ENCODE peak calls at places on chromosomes 1 and 21, in five cellular contexts. O is CD8-positive, alpha-beta T cell; Z is vagina; D is transverse colon; E is dorsolateral prefrontal cortex. P is an unnamed sample. For H3K27me3, the result is how much of the 10 kb centered on the place peaks cover.

GRCh38 chr1:20075345-20075744 is 5.4 kb downstream of the PLA2G5 start:
- DNase-seq in O (no peak), Z (peak), D (no peak), E (no peak), P (no peak)

GRCh38 chr1:191155178-191155577 is 677.5 kb upstream of the BRINP3 start:
- DNase-seq in O (no peak), Z (no peak), D (no peak), E (no peak), P (no peak)

GRCh38 chr1:179953974-179954493 is 576 bp upstream of the CEP350 start:
- DNase-seq in O (no peak), Z (no peak), D (peak), E (no peak), P (peak)

GRCh38 chr21:17455451-17455850 is 57.4 kb upstream of the CXADR start:
- DNase-seq in O (no peak), Z (no peak), D (no peak), E (no peak), P (no peak)

GRCh38 chr1:16717174-16718108 is 22.9 kb upstream of the RNU1-4 start:
- DNase-seq in O (no peak), Z (peak), D (no peak), E (no peak), P (no peak)

GRCh38 chr1:5658340-5659316 is 333.6 kb downstream of the NPHP4 start:
- DNase-seq in O (no peak), Z (no peak), D (peak), E (no peak), P (no peak)

GRCh38 chr1:85849660-85850059 is 141.4 kb upstream of the ZNHIT6 start:
- DNase-seq in O (no peak), Z (no peak), D (no peak), E (no peak), P (no peak)

GRCh38 chr1:68201546-68202238 is 30.6 kb downstream of the WLS start:
- DNase-seq in O (no peak), Z (no peak), D (no peak), E (no peak), P (no peak)

GRCh38 chr1:174289644-174290310 is 130.5 kb downstream of the RABGAP1L start:
- DNase-seq in O (no peak), Z (no peak), D (no peak), E (no peak), P (no peak)

GRCh38 chr1:152044386-152044785 is 7.6 kb upstream of the S100A11 start:
- DNase-seq in O (no peak), Z (no peak), D (no peak), E (no peak), P (no peak)

GRCh38 chr1:117093870-117094621 is 27.5 kb downstream of the TRIM45 start:
- DNase-seq in O (no peak), Z (no peak), D (no peak), E (no peak), P (peak)

GRCh38 chr1:63663873-63664272 is 70.7 kb downstream of the PGM1 start:
- DNase-seq in O (no peak), Z (no peak), D (no peak), E (no peak), P (no peak)

GRCh38 chr1:57422271-57423134 is 1.4 kb downstream of the DAB1 start:
- DNase-seq in O (no peak), Z (no peak), D (no peak), E (peak), P (no peak)

GRCh38 chr1:247111636-247112478 is 7.7 kb upstream of the ZNF669 start:
- DNase-seq in O (no peak), Z (no peak), D (peak), E (no peak), P (no peak)

GRCh38 chr1:193602705-193603104 is 416.3 kb upstream of the B3GALT2 start:
- DNase-seq in O (no peak), Z (no peak), D (no peak), E (no peak), P (no peak)

GRCh38 chr1:9473032-9473792 is 66.1 kb upstream of the SLC25A33 start:
- DNase-seq in O (no peak), Z (peak), D (peak), E (no peak), P (peak)

GRCh38 chr21:15062566-15062965 is 2.2 kb downstream of the NRIP1 start:
- DNase-seq in O (no peak), Z (no peak), D (no peak), E (no peak), P (peak)

GRCh38 chr1:209674957-209675566 is at the start of gene G0S2:
- DNase-seq in O (no peak), Z (peak), D (peak), E (peak), P (no peak)

GRCh38 chr1:193417420-193417819 is 231.0 kb upstream of the B3GALT2 start:
- DNase-seq in O (peak), Z (no peak), D (no peak), E (no peak), P (peak)

GRCh38 chr1:229101475-229101874 is 169.4 kb upstream of the RAB4A start:
- DNase-seq in O (no peak), Z (no peak), D (no peak), E (no peak), P (peak)

GRCh38 chr1:101943237-101943636 is 53.5 kb downstream of the OLFM3 start:
- DNase-seq in O (no peak), Z (no peak), D (no peak), E (no peak), P (no peak)

GRCh38 chr1:21304488-21304887 is 14.2 kb upstream of the ECE1 start:
- DNase-seq in O (no peak), Z (no peak), D (no peak), E (no peak), P (no peak)

GRCh38 chr1:35539824-35540261 is 17.4 kb downstream of the KIAA0319L start:
- DNase-seq in O (no peak), Z (no peak), D (no peak), E (no peak), P (no peak)

GRCh38 chr1:112513112-112513870 is 4.5 kb downstream of the WNT2B start:
- DNase-seq in O (no peak), Z (no peak), D (peak), E (no peak), P (peak)

GRCh38 chr1:106680922-106681321 is 375.6 kb upstream of the PRMT6 start:
- DNase-seq in O (no peak), Z (no peak), D (no peak), E (no peak), P (no peak)

GRCh38 chr1:178953034-178953433 is 72.7 kb upstream of the FAM20B start:
- DNase-seq in O (no peak), Z (no peak), D (no peak), E (no peak), P (no peak)

DNA sequence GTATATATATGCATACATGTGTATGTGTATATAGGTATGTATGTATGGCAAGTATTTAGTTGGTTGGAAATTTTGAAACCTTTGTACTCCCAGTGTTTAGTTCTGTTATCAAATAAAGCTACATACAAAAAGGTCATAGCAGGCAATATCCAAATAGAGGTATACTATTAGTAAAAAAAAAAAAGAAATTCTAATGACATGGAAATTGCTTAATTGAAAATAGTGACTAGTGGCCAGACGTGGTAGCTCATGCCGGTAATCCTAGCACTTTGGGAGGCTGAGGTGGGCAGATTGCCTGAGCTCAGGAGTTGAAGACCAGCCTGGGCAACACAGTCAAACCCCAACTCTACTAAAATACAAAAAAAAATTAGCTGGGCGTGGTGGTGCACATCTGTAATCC is 351.6 kb upstream of the NR5A2 start:
- DNase-seq in O (no peak), Z (no peak), D (no peak), E (no peak), P (no peak)
- TF ChIP-seq CTCF in O (no peak), Z (no peak), D (no peak), E (no peak), P (no peak)

GRCh38 chr1:1063945-1064831 is 9.9 kb downstream of the RNF223 start:
- DNase-seq in O (peak), Z (no peak), D (peak), E (no peak), P (peak)
- H3K27me3 ChIP-seq in O (under half), Z (under half), D (half or more), E (under half), P (under half)

GRCh38 chr1:155609515-155610256 is at the start of gene MSTO1:
- DNase-seq in O (peak), Z (peak), D (peak), E (peak), P (peak)

GRCh38 chr1:155608888-155609225 is 1.2 kb upstream of the MSTO1 start:
- DNase-seq in O (no peak), Z (no peak), D (no peak), E (no peak), P (no peak)

GRCh38 chr1:155607708-155608107 is 2.3 kb upstream of the MSTO1 start:
- DNase-seq in O (no peak), Z (no peak), D (no peak), E (no peak), P (no peak)
- TF ChIP-seq CTCF in O (no peak), Z (no peak), D (no peak), E (no peak), P (no peak)

DNA sequence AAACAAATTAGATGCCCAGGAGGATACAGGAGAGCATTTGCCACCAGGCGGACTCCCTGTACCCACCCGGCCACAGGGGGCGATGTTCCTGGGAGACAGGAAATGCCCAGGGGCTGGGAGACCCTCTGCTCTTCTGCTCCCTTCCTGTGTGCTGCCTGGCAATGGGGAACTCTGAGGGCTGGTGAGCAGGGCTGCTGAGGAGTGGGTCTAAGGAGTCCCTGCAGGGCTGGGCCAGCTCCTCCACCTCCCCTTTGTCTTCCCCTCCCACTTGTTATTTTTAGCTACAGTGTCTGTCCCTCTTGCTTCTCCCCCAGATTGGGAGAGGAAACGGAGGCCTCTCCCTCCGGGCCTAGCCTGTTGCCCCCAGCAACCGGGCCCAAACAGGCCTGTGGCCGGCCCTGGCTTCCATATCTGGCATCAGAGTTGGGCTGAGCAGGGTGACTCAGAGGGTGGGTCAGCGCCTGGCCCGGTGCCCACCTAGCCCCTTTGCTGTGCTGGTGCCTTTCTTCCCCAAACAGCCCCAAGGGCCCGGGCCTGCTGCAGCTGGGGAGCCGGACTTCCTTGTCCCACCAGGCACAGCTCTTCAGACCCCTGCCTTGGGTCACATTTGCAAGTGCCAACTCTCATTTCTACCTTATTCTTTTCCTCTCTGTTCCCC is 11.7 kb downstream of the LMNA start:
- DNase-seq in O (peak), Z (no peak), D (peak), E (no peak), P (peak)
- H3K27me3 ChIP-seq in O (under half), Z (under half), D (under half), E (under half), P (under half)

GRCh38 chr1:198201956-198202784 is 45.4 kb downstream of the NEK7 start:
- DNase-seq in O (no peak), Z (no peak), D (no peak), E (no peak), P (no peak)

GRCh38 chr1:198211696-198212095 is 54.9 kb downstream of the NEK7 start:
- DNase-seq in O (no peak), Z (no peak), D (no peak), E (no peak), P (no peak)

GRCh38 chr1:198203434-198203833 is 46.6 kb downstream of the NEK7 start:
- DNase-seq in O (no peak), Z (no peak), D (no peak), E (no peak), P (no peak)

GRCh38 chr1:198205021-198205684 is 48.4 kb downstream of the NEK7 start:
- DNase-seq in O (no peak), Z (no peak), D (no peak), E (no peak), P (no peak)

DNA sequence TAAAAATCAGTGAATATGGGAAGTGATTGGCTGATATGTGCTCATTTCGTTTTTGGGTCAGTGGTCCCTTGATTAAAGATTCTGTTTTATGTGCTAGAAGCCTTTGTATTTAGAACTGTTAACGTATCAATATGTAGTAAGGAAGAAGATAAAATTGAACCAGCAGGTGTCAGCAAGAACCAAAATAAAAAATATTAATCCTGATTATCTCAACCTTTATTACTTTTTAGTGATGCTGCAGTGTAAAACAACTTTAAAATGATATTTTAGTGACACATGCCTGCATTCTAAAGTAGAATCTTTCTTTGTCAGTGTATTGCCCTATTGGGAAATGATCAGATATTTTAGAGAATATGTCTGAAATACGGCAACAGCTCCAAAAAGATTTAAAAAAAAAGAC is 49.5 kb downstream of the NEK7 start:
- DNase-seq in O (no peak), Z (no peak), D (no peak), E (no peak), P (no peak)
- TF ChIP-seq CTCF in O (no peak), Z (no peak), D (no peak), E (no peak), P (no peak)

GRCh38 chr1:90841477-90841876 is 124.4 kb upstream of the BARHL2 start:
- DNase-seq in O (no peak), Z (no peak), D (no peak), E (no peak), P (no peak)

GRCh38 chr1:90837420-90837819 is 120.3 kb upstream of the BARHL2 start:
- DNase-seq in O (no peak), Z (no peak), D (no peak), E (no peak), P (no peak)

GRCh38 chr1:90838720-90839119 is 121.6 kb upstream of the BARHL2 start:
- DNase-seq in O (no peak), Z (no peak), D (no peak), E (no peak), P (no peak)

GRCh38 chr1:90840323-90840722 is 123.2 kb upstream of the BARHL2 start:
- DNase-seq in O (no peak), Z (no peak), D (no peak), E (no peak), P (no peak)

GRCh38 chr1:90839323-90839722 is 122.2 kb upstream of the BARHL2 start:
- DNase-seq in O (no peak), Z (no peak), D (no peak), E (no peak), P (no peak)
- H3K27me3 ChIP-seq in O (half or more), Z (under half), D (half or more), E (half or more), P (half or more)

GRCh38 chr1:158043232-158043631 is 49.8 kb downstream of the KIRREL1 start:
- DNase-seq in O (no peak), Z (no peak), D (no peak), E (no peak), P (no peak)
- TF ChIP-seq CTCF in O (no peak), Z (no peak), D (no peak), E (no peak), P (no peak)

DNA sequence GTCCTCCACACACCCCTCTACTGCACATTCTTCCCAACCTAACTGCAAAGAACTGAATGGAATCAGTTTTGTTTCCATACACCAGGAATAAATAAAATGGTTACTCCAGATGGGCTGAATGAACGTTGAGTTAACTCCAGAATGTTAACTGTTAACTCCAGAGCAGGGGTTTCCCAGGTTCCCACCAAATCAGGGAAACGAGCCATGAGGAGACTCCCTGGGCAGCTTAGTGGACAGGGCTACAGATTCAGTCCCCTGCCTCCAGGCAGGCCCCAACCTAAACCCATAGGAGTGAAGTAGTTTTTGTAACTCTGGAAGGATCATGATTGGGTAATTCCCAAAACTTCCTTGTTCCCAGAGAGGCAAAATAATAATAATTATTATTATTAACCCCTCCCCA is 14.1 kb downstream of the VSIG8 start:
- DNase-seq in O (no peak), Z (no peak), D (no peak), E (no peak), P (no peak)
- H3K27me3 ChIP-seq in O (under half), Z (under half), D (under half), E (under half), P (under half)